ENCODE peak calls at places on chromosomes 7 and 10, in four cellular contexts. J is GM23338, A is cardiac muscle cell, L is KBM-7. U is an unnamed sample.

GRCh38 chr7:138885383-138886147 is 87.6 kb upstream of the ATP6V0A4 start:
- DNase-seq in A (no peak), L (no peak), J (peak; percentile 19), U (no peak)

GRCh38 chr7:116227678-116228239 is 17.4 kb downstream of the TES start:
- DNase-seq in A (peak; percentile 74), L (no peak), J (no peak), U (no peak)

GRCh38 chr7:27960415-27960814 is 220.2 kb downstream of the JAZF1 start:
- DNase-seq in L (no peak), A (no peak), J (no peak), U (no peak)

GRCh38 chr7:93117327-93117726 is 452 bp downstream of the SAMD9 start:
- DNase-seq in A (peak; percentile 1), J (no peak), L (peak; percentile 4), U (no peak)

GRCh38 chr7:48660482-48660881 is 263.9 kb upstream of the CDC14C start:
- DNase-seq in J (no peak), L (no peak), A (no peak), U (no peak)

GRCh38 chr7:151141281-151141854 is 26.1 kb downstream of the GBX1 start:
- DNase-seq in A (no peak), J (no peak), L (no peak), U (no peak)

GRCh38 chr10:114970515-114970914 is 32.5 kb downstream of the TRUB1 start:
- DNase-seq in A (no peak), L (no peak), J (peak; percentile 61), U (peak; percentile 69)

GRCh38 chr10:6022693-6023092 is 39.5 kb downstream of the IL2RA start:
- DNase-seq in A (peak; percentile 37), L (no peak), J (no peak), U (no peak)

GRCh38 chr10:129959544-129960492 is 4.3 kb downstream of the EBF3 start:
- DNase-seq in A (peak; percentile 68), J (no peak), L (no peak), U (peak; percentile 72)

GRCh38 chr7:101681170-101682007 is 52.3 kb upstream of the MYL10 start:
- DNase-seq in J (no peak), L (no peak), A (peak; percentile 79), U (no peak)

GRCh38 chr7:77800158-77800557 is 1.6 kb downstream of the PHTF2 start:
- DNase-seq in J (no peak), A (peak; percentile 68), L (peak; percentile 76), U (no peak)

GRCh38 chr7:88391247-88391646 is 84.6 kb upstream of the STEAP4 start:
- DNase-seq in J (no peak), A (no peak), L (no peak), U (no peak)

GRCh38 chr10:11373626-11374310 is 237.7 kb downstream of the USP6NL start:
- DNase-seq in J (no peak), L (no peak), A (no peak), U (no peak)

GRCh38 chr7:86956567-86956966 is 102.9 kb downstream of the ELAPOR2 start:
- DNase-seq in J (no peak), L (no peak), A (no peak), U (no peak)

GRCh38 chr7:128829391-128830166 is 627 bp upstream of the FLNC start:
- DNase-seq in L (peak; percentile 69), J (peak; percentile 29), A (peak; percentile 46), U (peak; percentile 71)

GRCh38 chr10:28879875-28880381 is 202.6 kb downstream of the BAMBI start:
- DNase-seq in A (peak; percentile 59), J (no peak), L (no peak), U (no peak)

GRCh38 chr10:43287056-43288007 is 20.5 kb upstream of the RASGEF1A start:
- DNase-seq in L (peak; percentile 85), A (peak; percentile 24), J (peak; percentile 30), U (peak; percentile 71)

GRCh38 chr7:100544386-100544785 is 5.4 kb downstream of the AGFG2 start:
- DNase-seq in A (no peak), L (no peak), J (no peak), U (no peak)

GRCh38 chr10:123301077-123301875 is 147.1 kb downstream of the BUB3 start:
- DNase-seq in J (no peak), L (no peak), A (peak; percentile 66), U (peak; percentile 11)

GRCh38 chr7:139844779-139845442 is 15.8 kb downstream of the TBXAS1 start:
- DNase-seq in L (no peak), A (no peak), J (no peak), U (no peak)

GRCh38 chr7:107130487-107131220 is 38.1 kb upstream of the HBP1 start:
- DNase-seq in L (no peak), J (peak; percentile 62), A (no peak), U (peak; percentile 67)

GRCh38 chr7:100604976-100605911 is 3.1 kb downstream of the PCOLCE start:
- DNase-seq in A (no peak), J (peak; percentile 83), L (no peak), U (peak; percentile 85)

GRCh38 chr10:124697837-124698559 is 46.2 kb downstream of the FAM53B start:
- DNase-seq in A (no peak), J (peak; percentile 36), L (no peak), U (no peak)

GRCh38 chr7:154841731-154842331 is 161.1 kb downstream of the PAXIP1 start:
- DNase-seq in A (no peak), J (no peak), L (no peak), U (peak; percentile 61)

GRCh38 chr7:130361681-130362080 is 17.1 kb downstream of the CPA5 start:
- DNase-seq in A (no peak), J (no peak), L (no peak), U (no peak)

GRCh38 chr10:36526045-36526444 is 599.4 kb upstream of the ANKRD30A start:
- DNase-seq in J (no peak), A (no peak), L (peak; percentile 41), U (no peak)

GRCh38 chr10:12720217-12720981 is 281.1 kb downstream of the CCDC3 start:
- DNase-seq in L (peak; percentile 24), A (peak; percentile 85), J (no peak), U (peak; percentile 64)

GRCh38 chr10:95756796-95757657 is 1.1 kb downstream of the ENTPD1 start:
- DNase-seq in A (peak; percentile 13), J (no peak), L (no peak), U (no peak)

GRCh38 chr10:33008499-33009243 is 50.6 kb upstream of the ITGB1 start:
- DNase-seq in A (peak; percentile 91), J (peak; percentile 90), L (peak; percentile 82), U (peak; percentile 84)